ENCODE peak calls at places on chromosome 7, in four cellular contexts. T is activated CD8-positive, alpha-beta memory T cell treated with anti-CD3 and anti-CD28 coated beads, Interleukin-2, amount 50 U/mL, for 48 hours; D is hypothalamus; E is stimulated activated CD4-positive, alpha-beta T cell treated with anti-CD3 and anti-CD28 coated beads, Interleukin-2, amount 100 ng/mL, for 24 hours. Z is an unnamed sample.
A peak's percentile ranks its signal among the peaks of the same experiment; 100 is the strongest.

GRCh38 chr7:96823274-96823673 is 113.6 kb upstream of the SEM1 start:
- DNase-seq in E (no peak), T (no peak), D (no peak), Z (no peak)

GRCh38 chr7:17041324-17041723 is 159.5 kb upstream of the AGR3 start:
- DNase-seq in D (no peak), T (no peak), E (no peak), Z (no peak)

GRCh38 chr7:140696024-140696678 is 357 bp upstream of the NDUFB2 start:
- DNase-seq in D (no peak), T (peak; percentile 97), E (peak; percentile 97), Z (peak; percentile 97)

GRCh38 chr7:18753972-18754610 is 258.5 kb downstream of the HDAC9 start:
- DNase-seq in E (no peak), D (no peak), T (no peak), Z (no peak)

GRCh38 chr7:43721193-43721806 is 8.0 kb downstream of the COA1 start:
- DNase-seq in D (no peak), E (no peak), T (no peak), Z (peak; percentile 59)

GRCh38 chr7:138556771-138557484 is 96.9 kb downstream of the TRIM24 start:
- DNase-seq in D (no peak), T (no peak), E (no peak), Z (peak; percentile 50)

GRCh38 chr7:150339369-150339768 is 2.1 kb downstream of the RARRES2 start:
- DNase-seq in D (no peak), T (no peak), E (no peak), Z (no peak)

GRCh38 chr7:153447021-153447420 is 605.2 kb upstream of the DPP6 start:
- DNase-seq in D (no peak), T (no peak), E (no peak), Z (no peak)

GRCh38 chr7:80385512-80385911 is 126.4 kb downstream of the GNAT3 start:
- DNase-seq in D (no peak), T (no peak), E (no peak), Z (no peak)

GRCh38 chr7:11636274-11636673 is 195.7 kb downstream of the THSD7A start:
- DNase-seq in T (no peak), D (no peak), E (no peak), Z (no peak)

GRCh38 chr7:47759056-47759706 is 177.3 kb upstream of the TNS3 start:
- DNase-seq in D (no peak), E (no peak), T (no peak), Z (no peak)

GRCh38 chr7:16293669-16294425 is 127.5 kb downstream of the CRPPA start:
- DNase-seq in D (no peak), E (no peak), T (no peak), Z (no peak)

GRCh38 chr7:3897430-3898385 is 596.7 kb downstream of the SDK1 start:
- DNase-seq in E (peak; percentile 44), T (no peak), D (no peak), Z (peak; percentile 13)

GRCh38 chr7:94423865-94424264 is 29.2 kb downstream of the COL1A2 start:
- DNase-seq in T (no peak), D (no peak), E (no peak), Z (no peak)

GRCh38 chr7:1649751-1650326 is 20.2 kb upstream of the ELFN1 start:
- DNase-seq in D (no peak), T (no peak), E (no peak), Z (no peak)

GRCh38 chr7:119545118-119545517 is 727.9 kb upstream of the KCND2 start:
- DNase-seq in D (no peak), T (no peak), E (no peak), Z (no peak)

GRCh38 chr7:54145716-54146115 is 396.5 kb upstream of the VSTM2A start:
- DNase-seq in D (no peak), T (no peak), E (no peak), Z (no peak)

GRCh38 chr7:31860925-31861324 is 173.9 kb downstream of the PPP1R17 start:
- DNase-seq in E (no peak), T (no peak), D (no peak), Z (no peak)

Z was measured in HAP-1.